ENCODE peak calls at places on chromosomes 13 and 19, in five cellular contexts. B is CD4-positive, alpha-beta T cell; L is C1 segment of cervical spinal cord; T is activated CD4-positive, alpha-beta T cell treated with anti-CD3 and anti-CD28 coated beads for 24 hours; F is cardiac muscle cell. S is an unnamed sample.

GRCh38 chr19:50467566-50467965 is 8.7 kb upstream of the EMC10 start:
- DNase-seq in L (no peak), B (no peak), F (no peak), T (no peak), S (no peak)

GRCh38 chr19:51136891-51137551 is 5.1 kb upstream of the SIGLEC7 start:
- DNase-seq in F (peak; percentile 55), T (no peak), B (no peak), L (no peak), S (no peak)

GRCh38 chr13:21736926-21737325 is 66.1 kb downstream of the FGF9 start:
- DNase-seq in L (no peak), B (no peak), T (no peak), F (no peak), S (no peak)

GRCh38 chr13:35260316-35260715 is 216.2 kb downstream of the MAB21L1 start:
- DNase-seq in B (no peak), T (no peak), L (no peak), F (no peak), S (peak; percentile 11)

GRCh38 chr13:39672378-39673132 is 17.1 kb downstream of the COG6 start:
- DNase-seq in L (no peak), B (no peak), F (no peak), T (no peak), S (no peak)

GRCh38 chr13:59061621-59062020 is 1102.1 kb downstream of the DIAPH3 start:
- DNase-seq in T (no peak), F (no peak), L (no peak), B (no peak), S (no peak)

GRCh38 chr19:42081584-42082258 is 5.8 kb downstream of the ZNF574 start:
- DNase-seq in T (no peak), B (no peak), F (peak; percentile 62), L (no peak), S (peak; percentile 70)

GRCh38 chr13:110490009-110490770 is 71.3 kb downstream of the RAB20 start:
- DNase-seq in T (no peak), L (no peak), B (no peak), F (no peak), S (no peak)

GRCh38 chr19:45423033-45423588 is 606 bp downstream of the ERCC1 start:
- DNase-seq in B (peak; percentile 58), F (no peak), L (no peak), T (peak; percentile 70), S (no peak)

GRCh38 chr13:32323912-32324311 is 8.6 kb downstream of the BRCA2 start:
- DNase-seq in L (no peak), T (no peak), B (no peak), F (peak; percentile 50), S (peak; percentile 74)

GRCh38 chr13:30681489-30682242 is 53.7 kb upstream of the ALOX5AP start:
- DNase-seq in B (no peak), T (no peak), F (peak; percentile 73), L (no peak), S (peak; percentile 44)

GRCh38 chr13:37453246-37453645 is 145.3 kb downstream of the POSTN start:
- DNase-seq in B (no peak), F (peak; percentile 63), L (no peak), T (no peak), S (peak; percentile 41)

GRCh38 chr19:4379383-4380253 is 20.7 kb downstream of the SH3GL1 start:
- DNase-seq in T (no peak), L (no peak), B (no peak), F (peak; percentile 63), S (peak; percentile 76)

GRCh38 chr19:50859849-50860248 is 5.1 kb downstream of the KLK3 start:
- DNase-seq in F (no peak), T (no peak), B (no peak), L (no peak), S (no peak)

GRCh38 chr13:28719656-28720055 is 886 bp upstream of the SLC46A3 start:
- DNase-seq in B (no peak), L (no peak), F (peak; percentile 83), T (no peak), S (peak; percentile 79)

GRCh38 chr19:54325194-54325621 is 12.2 kb upstream of the LILRA5 start:
- DNase-seq in L (no peak), F (peak; percentile 56), T (peak; percentile 49), B (peak; percentile 44), S (peak; percentile 39)

S was measured in M059J.